ENCODE peak calls at places on chromosome 22, in four cellular contexts. One of them, this sample, is unnamed.

GRCh38 chr22:45010532-45010900 is 711 bp upstream of the PHF21B start:
- DNase-seq in activated CD8-positive, alpha-beta memory T cell treated with anti-CD3 and anti-CD28 coated beads, Interleukin-2, amount 50 U/mL, for 48 hours: no peak
- DNase-seq in occipital lobe: no peak
- DNase-seq in dermis microvascular lymphatic vessel endothelial cell: no peak
- DNase-seq in this sample: no peak

GRCh38 chr22:37636949-37637273 is 2.6 kb upstream of the SH3BP1 start:
- DNase-seq in dermis microvascular lymphatic vessel endothelial cell: no peak
- DNase-seq in occipital lobe: no peak
- DNase-seq in activated CD8-positive, alpha-beta memory T cell treated with anti-CD3 and anti-CD28 coated beads, Interleukin-2, amount 50 U/mL, for 48 hours: no peak
- DNase-seq in this sample: no peak

GRCh38 chr22:39422101-39422500 is 22.5 kb downstream of the TAB1 start:
- DNase-seq in occipital lobe: no peak
- DNase-seq in activated CD8-positive, alpha-beta memory T cell treated with anti-CD3 and anti-CD28 coated beads, Interleukin-2, amount 50 U/mL, for 48 hours: no peak
- DNase-seq in dermis microvascular lymphatic vessel endothelial cell: no peak
- DNase-seq in this sample: no peak

GRCh38 chr22:46001046-46001425 is 24.1 kb upstream of the WNT7B start:
- DNase-seq in occipital lobe: no peak
- DNase-seq in activated CD8-positive, alpha-beta memory T cell treated with anti-CD3 and anti-CD28 coated beads, Interleukin-2, amount 50 U/mL, for 48 hours: no peak
- DNase-seq in dermis microvascular lymphatic vessel endothelial cell: no peak
- DNase-seq in this sample: no peak

GRCh38 chr22:49815641-49816071 is 12.0 kb downstream of the BRD1 start:
- DNase-seq in activated CD8-positive, alpha-beta memory T cell treated with anti-CD3 and anti-CD28 coated beads, Interleukin-2, amount 50 U/mL, for 48 hours: no peak
- DNase-seq in occipital lobe: no peak
- DNase-seq in dermis microvascular lymphatic vessel endothelial cell: no peak
- DNase-seq in this sample: no peak

GRCh38 chr22:24542641-24543040 is 12.3 kb downstream of the GUCD1 start:
- DNase-seq in dermis microvascular lymphatic vessel endothelial cell: no peak
- DNase-seq in occipital lobe: no peak
- DNase-seq in activated CD8-positive, alpha-beta memory T cell treated with anti-CD3 and anti-CD28 coated beads, Interleukin-2, amount 50 U/mL, for 48 hours: no peak
- DNase-seq in this sample: no peak

GRCh38 chr22:30326704-30327362 is at the start of gene TBC1D10A:
- DNase-seq in occipital lobe: peak; percentile 86
- DNase-seq in activated CD8-positive, alpha-beta memory T cell treated with anti-CD3 and anti-CD28 coated beads, Interleukin-2, amount 50 U/mL, for 48 hours: peak; percentile 93
- DNase-seq in dermis microvascular lymphatic vessel endothelial cell: peak; percentile 54
- DNase-seq in this sample: peak; percentile 60

GRCh38 chr22:27876684-27877083 is 42.4 kb downstream of the PITPNB start:
- DNase-seq in activated CD8-positive, alpha-beta memory T cell treated with anti-CD3 and anti-CD28 coated beads, Interleukin-2, amount 50 U/mL, for 48 hours: no peak
- DNase-seq in dermis microvascular lymphatic vessel endothelial cell: no peak
- DNase-seq in occipital lobe: no peak
- DNase-seq in this sample: peak; percentile 49

GRCh38 chr22:50497093-50497492 is 10.4 kb downstream of the LMF2 start:
- DNase-seq in dermis microvascular lymphatic vessel endothelial cell: no peak
- DNase-seq in activated CD8-positive, alpha-beta memory T cell treated with anti-CD3 and anti-CD28 coated beads, Interleukin-2, amount 50 U/mL, for 48 hours: no peak
- DNase-seq in occipital lobe: no peak
- DNase-seq in this sample: no peak

GRCh38 chr22:44795701-44796630 is 43.6 kb downstream of the ARHGAP8 start:
- DNase-seq in occipital lobe: no peak
- DNase-seq in activated CD8-positive, alpha-beta memory T cell treated with anti-CD3 and anti-CD28 coated beads, Interleukin-2, amount 50 U/mL, for 48 hours: no peak
- DNase-seq in dermis microvascular lymphatic vessel endothelial cell: no peak
- DNase-seq in this sample: no peak

GRCh38 chr22:28019881-28020861 is 101.1 kb upstream of the PITPNB start:
- DNase-seq in activated CD8-positive, alpha-beta memory T cell treated with anti-CD3 and anti-CD28 coated beads, Interleukin-2, amount 50 U/mL, for 48 hours: peak; percentile 87
- DNase-seq in occipital lobe: peak; percentile 26
- DNase-seq in dermis microvascular lymphatic vessel endothelial cell: no peak
- DNase-seq in this sample: no peak

GRCh38 chr22:44676441-44677298 is 25.3 kb upstream of the PRR5 start:
- DNase-seq in occipital lobe: no peak
- DNase-seq in activated CD8-positive, alpha-beta memory T cell treated with anti-CD3 and anti-CD28 coated beads, Interleukin-2, amount 50 U/mL, for 48 hours: no peak
- DNase-seq in dermis microvascular lymphatic vessel endothelial cell: no peak
- DNase-seq in this sample: no peak

GRCh38 chr22:45905924-45906865 is 70.8 kb downstream of the WNT7B start:
- DNase-seq in dermis microvascular lymphatic vessel endothelial cell: no peak
- DNase-seq in occipital lobe: no peak
- DNase-seq in activated CD8-positive, alpha-beta memory T cell treated with anti-CD3 and anti-CD28 coated beads, Interleukin-2, amount 50 U/mL, for 48 hours: no peak
- DNase-seq in this sample: no peak

GRCh38 chr22:43277987-43278601 is 65.1 kb downstream of the SCUBE1 start:
- DNase-seq in activated CD8-positive, alpha-beta memory T cell treated with anti-CD3 and anti-CD28 coated beads, Interleukin-2, amount 50 U/mL, for 48 hours: no peak
- DNase-seq in occipital lobe: no peak
- DNase-seq in dermis microvascular lymphatic vessel endothelial cell: no peak
- DNase-seq in this sample: no peak